ENCODE peak calls at places on chromosomes 16 and 17, in five cellular contexts. B is ascending aorta, Q is adrenal gland, S is brain microvascular endothelial cell, L is IMR-90. M is an unnamed sample.

GRCh38 chr17:12727076-12727750 is 61.5 kb downstream of the MYOCD start:
- DNase-seq in B (no peak), Q (no peak), S (peak), L (peak), M (no peak)

GRCh38 chr16:19696961-19697360 is 21.1 kb downstream of the KNOP1 start:
- DNase-seq in B (no peak), Q (no peak), S (no peak), L (no peak), M (no peak)

GRCh38 chr16:4244254-4244812 is 2.5 kb upstream of the SRL start:
- DNase-seq in B (no peak), Q (peak), S (no peak), L (peak), M (no peak)

GRCh38 chr17:51238253-51238887 is 21.5 kb downstream of the MBTD1 start:
- DNase-seq in B (no peak), Q (no peak), S (no peak), L (no peak), M (no peak)

GRCh38 chr17:71409712-71410111 is 711.1 kb upstream of the SOX9 start:
- DNase-seq in B (no peak), Q (no peak), S (peak), L (peak), M (no peak)

GRCh38 chr16:54939537-54940278 is 9.0 kb downstream of the IRX5 start:
- DNase-seq in B (no peak), Q (no peak), S (no peak), L (no peak), M (no peak)

GRCh38 chr16:13331918-13332317 is 430.5 kb downstream of the SHISA9 start:
- DNase-seq in B (no peak), Q (no peak), S (no peak), L (no peak), M (no peak)

GRCh38 chr16:27698266-27698665 is 148.3 kb downstream of the KATNIP start:
- DNase-seq in B (no peak), Q (no peak), S (no peak), L (no peak), M (no peak)

GRCh38 chr17:9179602-9180001 is 158.3 kb downstream of the NTN1 start:
- DNase-seq in B (no peak), Q (no peak), S (no peak), L (no peak), M (no peak)

GRCh38 chr16:20883554-20884239 is 16.5 kb downstream of the DCUN1D3 start:
- DNase-seq in B (no peak), Q (no peak), S (no peak), L (no peak), M (no peak)

GRCh38 chr16:20878682-20879147 is 21.4 kb downstream of the DCUN1D3 start:
- DNase-seq in B (no peak), Q (no peak), S (no peak), L (no peak), M (no peak)

GRCh38 chr16:20880867-20881866 is 19.0 kb downstream of the DCUN1D3 start:
- DNase-seq in B (no peak), Q (no peak), S (no peak), L (no peak), M (no peak)

GRCh38 chr16:20875358-20875656 is 24.9 kb downstream of the DCUN1D3 start:
- DNase-seq in B (no peak), Q (no peak), S (no peak), L (no peak), M (no peak)

DNA sequence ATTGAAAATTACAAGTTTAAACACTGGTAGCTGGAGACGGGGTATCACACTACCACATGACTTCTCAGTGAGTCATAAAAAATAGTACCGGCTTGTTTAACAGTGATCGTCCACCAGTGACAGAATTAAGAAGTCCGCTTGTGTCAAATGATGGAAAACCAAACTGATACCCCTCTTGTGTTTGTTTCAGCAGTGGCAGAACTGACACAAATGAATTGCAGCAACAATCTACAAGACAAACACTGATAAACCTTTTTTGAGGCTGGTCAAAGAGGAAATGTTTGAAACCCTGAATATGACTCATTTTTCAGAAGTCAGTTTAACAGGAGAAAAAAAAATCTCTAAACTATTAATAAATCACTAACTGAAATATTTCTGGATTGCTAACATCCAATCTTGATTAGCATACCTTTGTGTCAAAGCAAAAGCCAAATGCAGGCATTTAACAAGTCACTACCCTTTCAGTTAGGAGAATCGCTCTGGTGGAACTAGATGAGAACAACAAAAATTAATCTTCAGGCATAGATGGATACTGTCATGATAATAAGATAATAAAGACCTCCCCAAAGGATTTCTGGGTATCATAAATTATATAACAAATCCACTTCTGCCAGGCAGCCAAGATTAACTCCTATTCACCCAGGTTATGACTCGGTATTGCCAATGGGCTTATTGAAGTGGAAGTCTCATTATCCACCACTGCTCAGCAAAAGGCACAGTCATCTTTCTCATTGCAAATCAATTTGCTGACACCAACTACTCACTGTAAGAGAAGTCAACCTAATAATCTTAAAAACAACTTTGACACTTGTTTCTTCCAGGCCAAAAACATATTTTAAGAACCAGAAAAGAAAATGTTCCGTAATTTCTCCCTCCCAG is 20.7 kb downstream of the DCUN1D3 start:
- DNase-seq in B (no peak), Q (no peak), S (no peak), L (peak), M (no peak)
- H3K27ac ChIP-seq in B (peak), Q (peak), S (peak), L (peak), M (peak)

GRCh38 chr17:38747385-38748328 is 479 bp downstream of the PCGF2 start:
- DNase-seq in B (no peak), Q (peak), S (no peak), L (no peak), M (peak)
- TF ChIP-seq CTCF in B (no peak), Q (no peak), S (no peak), L (no peak), M (no peak)

GRCh38 chr17:10744509-10745000 is 14.7 kb upstream of the TMEM220 start:
- DNase-seq in B (no peak), Q (no peak), S (no peak), L (no peak), M (no peak)
- H3K4me3 ChIP-seq in B (no peak), Q (no peak), S (no peak), L (no peak), M (no peak)

DNA sequence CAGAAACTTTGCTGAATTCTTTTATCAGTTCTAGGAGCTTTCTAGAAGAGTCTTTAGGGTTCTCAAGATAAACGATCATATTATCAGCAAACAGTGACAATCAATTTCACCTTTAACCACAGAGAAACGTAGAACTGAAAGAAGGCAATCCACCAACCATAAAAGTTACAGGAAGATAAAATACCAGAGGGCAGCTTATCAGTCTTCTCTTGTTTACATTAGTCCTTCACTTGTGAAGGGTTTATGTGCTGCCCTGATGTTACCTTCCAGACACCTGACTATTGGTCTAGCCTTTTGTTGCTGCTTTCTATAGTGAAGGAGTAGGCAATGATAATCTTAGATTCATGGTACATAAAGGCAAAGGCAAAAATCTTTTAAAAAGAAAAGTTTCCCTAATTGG is 73.2 kb upstream of the EFCAB3 start:
- DNase-seq in B (no peak), Q (no peak), S (no peak), L (no peak), M (no peak)
- H3K27ac ChIP-seq in B (no peak), Q (no peak), S (no peak), L (no peak), M (no peak)

GRCh38 chr16:52553322-52553721 is 6.4 kb upstream of the TOX3 start:
- DNase-seq in B (no peak), Q (no peak), S (no peak), L (no peak), M (no peak)
- TF ChIP-seq CTCF in B (no peak), Q (no peak), S (peak), L (no peak), M (no peak)

GRCh38 chr17:35521150-35521549 is 16.3 kb downstream of the SLFN12L start:
- DNase-seq in B (no peak), Q (no peak), S (no peak), L (no peak), M (no peak)
- H3K4me3 ChIP-seq in B (no peak), Q (no peak), S (no peak), L (no peak), M (no peak)

DNA sequence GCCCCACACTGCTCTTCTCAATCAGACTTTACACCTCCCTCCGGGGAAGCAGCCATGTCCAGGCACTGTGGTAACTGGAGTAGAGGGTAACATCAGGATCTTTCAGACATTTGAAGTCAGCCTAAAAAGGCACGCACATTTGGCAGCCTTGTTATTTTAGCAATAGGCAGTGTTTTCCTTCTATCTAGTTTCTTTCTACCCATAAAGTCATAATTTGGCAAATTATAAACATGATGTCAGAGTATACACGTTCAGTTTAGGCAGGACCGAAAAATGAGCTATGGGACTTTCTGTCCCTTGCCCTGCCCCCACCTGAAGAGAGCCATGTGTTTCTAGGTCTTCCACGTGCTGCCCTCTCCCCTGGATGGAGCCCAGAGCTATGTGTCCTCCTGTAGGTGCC is 21.1 kb downstream of the NARF start:
- DNase-seq in B (no peak), Q (no peak), S (no peak), L (no peak), M (no peak)
- H3K27ac ChIP-seq in B (no peak), Q (no peak), S (no peak), L (no peak), M (no peak)

GRCh38 chr16:85479972-85480726 is 133.0 kb upstream of the GSE1 start:
- DNase-seq in B (no peak), Q (no peak), S (no peak), L (no peak), M (no peak)
- TF ChIP-seq CTCF in B (peak), Q (no peak), S (peak), L (no peak), M (no peak)

M was measured in tibial nerve.